ENCODE peak calls at places on chromosome 22, in eight cellular contexts. Q, O, C, P, E, Z, G and W are unnamed samples. For H3K36me3, the result is how much of the 10 kb centered on the place peaks cover.

GRCh38 chr22:30079952-30080533 is at the start of gene HORMAD2:
- DNase-seq in Q (peak), C (peak), P (no peak), G (no peak), E (no peak), O (peak), Z (no peak), W (peak)

GRCh38 chr22:42693763-42694683 is 26.6 kb downstream of the A4GALT start:
- DNase-seq in O (no peak), Q (no peak), P (no peak), E (no peak), G (peak), C (no peak), Z (no peak), W (no peak)

GRCh38 chr22:41555325-41555724 is 5.5 kb upstream of the CSDC2 start:
- DNase-seq in E (no peak), P (no peak), C (no peak), G (no peak), Q (no peak), Z (no peak), O (no peak), W (no peak)

GRCh38 chr22:49253656-49254055 is 574.0 kb downstream of the BRD1 start:
- DNase-seq in Q (no peak), O (no peak), C (no peak), P (no peak), G (no peak), Z (no peak), E (no peak), W (no peak)

GRCh38 chr22:44384981-44385610 is 72.3 kb upstream of the SHISAL1 start:
- DNase-seq in C (peak), P (no peak), Z (peak), E (no peak), Q (no peak), O (no peak), G (peak), W (no peak)

GRCh38 chr22:35230417-35230816 is 26.9 kb upstream of the HMGXB4 start:
- DNase-seq in O (no peak), Q (peak), P (no peak), G (no peak), E (no peak), Z (no peak), C (no peak), W (no peak)

GRCh38 chr22:48199667-48200066 is 1437.2 kb downstream of the TBC1D22A start:
- DNase-seq in Z (no peak), E (no peak), G (no peak), Q (peak), O (no peak), C (no peak), P (no peak), W (no peak)

GRCh38 chr22:37486224-37486845 is at the start of gene MFNG:
- DNase-seq in E (peak), G (peak), O (no peak), Q (peak), C (peak), P (peak), Z (peak), W (no peak)

GRCh38 chr22:40348025-40348658 is 1.8 kb downstream of the ADSL start:
- DNase-seq in C (no peak), Q (no peak), E (peak), P (peak), O (peak), Z (peak), G (peak), W (no peak)

GRCh38 chr22:49392841-49393510 is 434.7 kb downstream of the BRD1 start:
- DNase-seq in Q (no peak), E (no peak), P (no peak), O (no peak), Z (no peak), G (no peak), C (no peak), W (no peak)

GRCh38 chr22:25644122-25644521 is 79.6 kb downstream of the GRK3 start:
- DNase-seq in P (no peak), G (no peak), Q (no peak), Z (no peak), E (no peak), C (peak), O (peak), W (no peak)

GRCh38 chr22:47188337-47189055 is 426.0 kb downstream of the TBC1D22A start:
- DNase-seq in Q (no peak), O (no peak), C (no peak), Z (peak), P (no peak), G (peak), E (no peak), W (no peak)

GRCh38 chr22:17866621-17867020 is 92.4 kb upstream of the BID start:
- DNase-seq in G (no peak), O (no peak), E (no peak), Z (no peak), P (no peak), C (no peak), Q (no peak), W (no peak)
- H3K36me3 ChIP-seq in G (under half), O (under half), E (half or more), Z (half or more), P (half or more), C (half or more), Q (under half), W (under half)

DNA sequence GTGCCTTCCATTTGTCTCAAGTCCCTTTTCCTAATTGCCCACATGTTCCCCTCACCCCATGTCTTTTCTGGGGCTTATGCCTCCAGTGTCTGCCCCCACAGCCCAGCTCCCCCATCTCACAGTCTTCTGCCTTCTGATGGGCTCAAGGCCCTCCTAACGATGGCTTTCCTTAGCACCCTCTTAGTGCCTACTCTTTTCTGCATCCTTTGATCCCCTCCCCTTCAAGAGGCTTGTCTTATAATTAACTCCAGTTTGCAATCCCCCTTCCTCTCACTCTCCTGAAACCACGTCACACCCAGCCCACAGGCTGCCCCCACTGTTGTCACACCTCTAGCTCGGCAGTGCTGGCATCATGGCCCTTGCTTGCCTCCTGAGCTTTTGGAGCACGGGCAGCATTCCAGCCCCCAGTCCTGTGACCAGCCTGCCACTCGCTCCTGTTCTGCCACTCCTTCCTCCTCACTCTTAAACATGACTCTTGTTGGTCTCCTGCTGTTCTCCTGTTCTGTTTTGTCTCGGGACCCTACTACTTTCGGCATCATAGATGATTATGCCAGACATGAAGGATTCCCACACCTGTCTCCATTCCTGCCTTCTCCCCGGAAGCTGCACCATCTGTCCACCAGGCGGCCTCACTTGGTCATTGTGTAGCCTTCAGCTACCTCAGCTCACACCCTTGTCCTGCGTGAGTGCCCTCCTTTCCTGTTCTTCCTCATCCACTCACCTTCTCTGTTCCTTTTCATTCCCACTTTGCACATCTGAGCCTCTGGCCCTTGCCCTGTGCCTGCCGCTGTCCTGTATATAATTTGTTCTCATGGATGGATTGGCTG is 26.1 kb downstream of the UBE2L3 start:
- DNase-seq in P (peak), C (peak), O (no peak), Z (no peak), E (no peak), Q (peak), G (no peak), W (no peak)
- TF ChIP-seq CTCF in P (no peak), C (no peak), O (peak), Z (no peak), E (no peak), Q (peak), G (no peak), W (peak)

DNA sequence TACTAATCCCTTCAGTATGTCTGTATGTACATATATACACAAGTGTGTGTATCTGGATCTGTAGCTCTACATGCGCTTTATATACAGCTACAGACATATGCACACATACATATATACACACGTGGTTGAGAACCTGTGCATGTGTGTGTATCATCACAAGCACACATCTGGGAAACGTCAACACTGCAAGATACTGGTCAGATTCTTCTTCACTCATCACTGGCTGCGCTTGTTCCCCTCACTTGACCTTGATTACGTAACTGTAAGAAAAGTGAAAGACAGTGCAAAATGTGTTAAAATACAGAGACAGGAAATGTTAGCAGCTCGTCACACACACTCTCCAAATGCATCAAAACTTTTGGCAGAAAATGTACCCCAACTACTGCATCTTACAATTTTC is 51.8 kb upstream of the MN1 start:
- DNase-seq in O (no peak), P (no peak), C (no peak), E (no peak), G (no peak), Z (no peak), Q (no peak), W (no peak)
- H3K36me3 ChIP-seq in O (half or more), P (half or more), C (half or more), E (half or more), G (under half), Z (half or more), Q (under half), W (under half)

DNA sequence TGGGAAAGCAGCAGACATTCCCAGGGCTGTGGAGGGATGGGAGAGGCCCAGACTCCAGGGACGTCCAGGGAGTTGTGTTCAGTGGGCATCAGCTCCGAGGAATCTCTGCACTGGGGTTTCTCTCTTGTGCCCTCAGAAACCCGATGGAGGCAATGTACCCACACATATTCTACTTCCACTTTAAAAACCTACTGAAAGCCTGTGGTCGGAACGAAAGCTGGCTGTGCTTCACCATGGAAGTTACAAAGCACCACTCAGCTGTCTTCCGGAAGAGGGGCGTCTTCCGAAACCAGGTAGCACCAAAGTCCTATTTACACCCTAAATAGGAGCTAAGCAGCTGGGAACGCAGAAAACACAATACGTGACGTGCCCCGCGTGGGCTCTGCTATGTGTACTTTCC is 8.3 kb downstream of the APOBEC3D start:
- DNase-seq in Q (no peak), O (no peak), C (no peak), E (no peak), Z (no peak), P (no peak), G (no peak), W (no peak)
- TF ChIP-seq CTCF in Q (no peak), O (no peak), C (no peak), E (no peak), Z (no peak), P (no peak), G (no peak), W (no peak)

GRCh38 chr22:36323182-36323854 is 64.4 kb downstream of the MYH9 start:
- DNase-seq in G (no peak), Z (no peak), O (peak), C (peak), P (peak), E (peak), Q (no peak), W (no peak)
- H3K36me3 ChIP-seq in G (under half), Z (half or more), O (half or more), C (half or more), P (half or more), E (half or more), Q (half or more), W (under half)